ENCODE peak calls at places on chromosomes 2 and 18, in seven cellular contexts. S, W, A, P, U, N and G are unnamed samples.

GRCh38 chr18:79611040-79611681 is 68.4 kb upstream of the CTDP1 start:
- DNase-seq in S (peak), W (peak), A (peak), P (peak), U (no peak), N (peak), G (peak)

GRCh38 chr2:238693337-238694093 is 154.4 kb upstream of the TWIST2 start:
- DNase-seq in S (no peak), W (no peak), A (no peak), P (no peak), U (no peak), N (no peak), G (no peak)

GRCh38 chr2:38613126-38613848 is 10.6 kb upstream of the HNRNPLL start:
- DNase-seq in S (no peak), W (no peak), A (no peak), P (no peak), U (no peak), N (peak), G (no peak)

GRCh38 chr2:222572761-222573174 is 83.1 kb downstream of the FARSB start:
- DNase-seq in S (peak), W (no peak), A (no peak), P (no peak), U (no peak), N (peak), G (no peak)

GRCh38 chr2:46802665-46803550 is 112.7 kb downstream of the MCFD2 start:
- DNase-seq in S (peak), W (no peak), A (peak), P (no peak), U (no peak), N (peak), G (no peak)

GRCh38 chr2:37793004-37793403 is 121.6 kb upstream of the CDC42EP3 start:
- DNase-seq in S (no peak), W (no peak), A (peak), P (no peak), U (no peak), N (no peak), G (no peak)

GRCh38 chr2:218970916-218971315 is 11.4 kb downstream of the CDK5R2 start:
- DNase-seq in S (no peak), W (no peak), A (no peak), P (no peak), U (no peak), N (no peak), G (no peak)

GRCh38 chr18:32373995-32374394 is 96.7 kb downstream of the GAREM1 start:
- DNase-seq in S (peak), W (no peak), A (no peak), P (no peak), U (no peak), N (peak), G (no peak)

GRCh38 chr2:201806442-201806841 is at the start of gene CDK15:
- DNase-seq in S (peak), W (no peak), A (no peak), P (no peak), U (no peak), N (peak), G (no peak)

GRCh38 chr2:1169291-1169949 is 218.8 kb downstream of the SNTG2 start:
- DNase-seq in S (no peak), W (no peak), A (no peak), P (no peak), U (no peak), N (no peak), G (no peak)

GRCh38 chr2:115105966-115106365 is 663.5 kb downstream of the DPP10 start:
- DNase-seq in S (no peak), W (no peak), A (no peak), P (no peak), U (no peak), N (no peak), G (no peak)

GRCh38 chr2:116413659-116414058 is 1400.8 kb upstream of the DDX18 start:
- DNase-seq in S (no peak), W (no peak), A (no peak), P (no peak), U (no peak), N (no peak), G (no peak)

GRCh38 chr2:109647636-109648035 is 33.5 kb downstream of the SOWAHC start:
- DNase-seq in S (peak), W (no peak), A (peak), P (no peak), U (no peak), N (peak), G (no peak)

GRCh38 chr2:51918113-51918512 is 886.2 kb upstream of the NRXN1 start:
- DNase-seq in S (no peak), W (no peak), A (no peak), P (no peak), U (no peak), N (peak), G (no peak)

GRCh38 chr2:185952098-185952497 is 213.5 kb downstream of the FSIP2 start:
- DNase-seq in S (no peak), W (no peak), A (no peak), P (no peak), U (no peak), N (peak), G (no peak)